ENCODE peak calls at places on chromosomes 1 and 21, in five cellular contexts. One of them, this sample, is unnamed.

GRCh38 chr1:9417695-9418094 is 121.6 kb upstream of the SLC25A33 start:
- DNase-seq in mesendoderm: no peak
- DNase-seq in lower lobe of right lung: no peak
- DNase-seq in PC-9: no peak
- DNase-seq in uterus: no peak
- DNase-seq in this sample: no peak

GRCh38 chr1:225137981-225138380 is 208.5 kb downstream of the DNAH14 start:
- DNase-seq in mesendoderm: peak
- DNase-seq in lower lobe of right lung: no peak
- DNase-seq in uterus: no peak
- DNase-seq in PC-9: no peak
- DNase-seq in this sample: no peak

GRCh38 chr1:165109013-165109412 is 247.5 kb downstream of the LMX1A start:
- DNase-seq in PC-9: no peak
- DNase-seq in mesendoderm: no peak
- DNase-seq in uterus: no peak
- DNase-seq in lower lobe of right lung: no peak
- DNase-seq in this sample: no peak

GRCh38 chr1:109948285-109948630 is 36.3 kb upstream of the AHCYL1 start:
- DNase-seq in uterus: no peak
- DNase-seq in PC-9: no peak
- DNase-seq in lower lobe of right lung: no peak
- DNase-seq in mesendoderm: no peak
- DNase-seq in this sample: no peak

GRCh38 chr21:31012133-31013089 is 25.9 kb downstream of the KRTAP19-8 start:
- DNase-seq in uterus: no peak
- DNase-seq in PC-9: no peak
- DNase-seq in mesendoderm: no peak
- DNase-seq in lower lobe of right lung: no peak
- DNase-seq in this sample: no peak

GRCh38 chr1:210654176-210654786 is 325.6 kb downstream of the HHAT start:
- DNase-seq in lower lobe of right lung: no peak
- DNase-seq in mesendoderm: no peak
- DNase-seq in PC-9: no peak
- DNase-seq in uterus: no peak
- DNase-seq in this sample: no peak

GRCh38 chr1:19074902-19075721 is 118.6 kb upstream of the IFFO2 start:
- DNase-seq in lower lobe of right lung: peak
- DNase-seq in PC-9: no peak
- DNase-seq in uterus: no peak
- DNase-seq in mesendoderm: no peak
- DNase-seq in this sample: peak

GRCh38 chr1:72623299-72623708 is 341.0 kb upstream of the NEGR1 start:
- DNase-seq in mesendoderm: peak
- DNase-seq in PC-9: peak
- DNase-seq in uterus: no peak
- DNase-seq in lower lobe of right lung: no peak
- DNase-seq in this sample: no peak

GRCh38 chr1:2050793-2051682 is 827 bp downstream of the PRKCZ start:
- DNase-seq in lower lobe of right lung: no peak
- DNase-seq in uterus: no peak
- DNase-seq in mesendoderm: peak
- DNase-seq in PC-9: no peak
- DNase-seq in this sample: peak

GRCh38 chr1:35930593-35931423 is at the start of gene AGO3:
- DNase-seq in mesendoderm: peak
- DNase-seq in uterus: peak
- DNase-seq in lower lobe of right lung: peak
- DNase-seq in PC-9: peak
- DNase-seq in this sample: peak

GRCh38 chr1:63087966-63088365 is 234.4 kb upstream of the FOXD3 start:
- DNase-seq in mesendoderm: peak
- DNase-seq in uterus: no peak
- DNase-seq in PC-9: no peak
- DNase-seq in lower lobe of right lung: no peak
- DNase-seq in this sample: no peak

GRCh38 chr1:2206813-2207488 is 12.4 kb upstream of the FAAP20 start:
- DNase-seq in mesendoderm: no peak
- DNase-seq in PC-9: no peak
- DNase-seq in lower lobe of right lung: no peak
- DNase-seq in uterus: no peak
- DNase-seq in this sample: no peak

GRCh38 chr21:31142600-31142999 is 104.3 kb upstream of the KRTAP19-8 start:
- DNase-seq in lower lobe of right lung: no peak
- DNase-seq in uterus: no peak
- DNase-seq in mesendoderm: peak
- DNase-seq in PC-9: no peak
- DNase-seq in this sample: no peak

GRCh38 chr1:53371121-53371666 is 43.3 kb upstream of the LRP8 start:
- DNase-seq in uterus: no peak
- DNase-seq in lower lobe of right lung: no peak
- DNase-seq in mesendoderm: peak
- DNase-seq in PC-9: no peak
- DNase-seq in this sample: peak

GRCh38 chr1:7560128-7560527 is 211.0 kb upstream of the VAMP3 start:
- DNase-seq in PC-9: no peak
- DNase-seq in mesendoderm: no peak
- DNase-seq in lower lobe of right lung: no peak
- DNase-seq in uterus: no peak
- DNase-seq in this sample: no peak

DNA sequence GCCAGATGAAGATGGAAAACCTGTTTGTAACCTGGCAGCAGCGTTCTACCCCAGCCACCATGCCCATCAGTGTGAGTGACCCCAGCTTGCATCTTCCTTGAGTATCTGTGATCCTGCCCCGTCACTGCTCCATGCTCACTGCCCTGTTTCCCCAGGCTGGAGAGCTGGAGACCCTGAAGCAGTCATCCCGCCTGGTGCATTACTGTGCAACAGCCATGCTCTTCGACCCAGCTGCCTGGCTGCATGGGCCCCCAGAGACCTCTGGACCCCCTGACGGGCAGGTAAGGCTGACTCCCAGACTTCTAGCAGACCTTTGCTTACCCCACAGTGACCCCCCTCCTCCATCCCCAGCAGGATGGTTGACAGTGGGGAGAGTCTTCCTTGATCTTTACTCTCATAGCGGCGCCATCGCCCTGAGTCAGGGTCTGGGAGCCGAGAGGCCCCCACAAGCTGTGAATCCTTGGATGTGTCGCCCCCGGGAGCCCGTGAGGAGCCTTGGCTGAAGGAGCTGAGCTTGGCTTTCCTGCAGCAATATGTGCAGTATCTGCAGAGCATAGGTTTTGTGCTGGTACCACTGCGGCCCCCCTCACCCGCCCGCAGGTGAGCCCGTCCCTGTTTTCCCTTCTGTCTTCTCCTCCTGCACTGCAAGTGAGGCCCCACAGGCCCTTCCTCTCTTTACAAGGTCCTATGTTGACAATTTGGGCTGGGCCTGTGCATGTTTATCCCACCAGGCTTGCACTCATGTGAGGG is 10.4 kb downstream of the HYI start:
- DNase-seq in lower lobe of right lung: no peak
- DNase-seq in mesendoderm: no peak
- DNase-seq in uterus: peak
- DNase-seq in PC-9: no peak
- DNase-seq in this sample: no peak
- H3K4me3 ChIP-seq in lower lobe of right lung: no peak
- H3K4me3 ChIP-seq in mesendoderm: no peak
- H3K4me3 ChIP-seq in uterus: no peak
- H3K4me3 ChIP-seq in PC-9: no peak
- H3K4me3 ChIP-seq in this sample: no peak

GRCh38 chr1:10509823-10510509 is 35.2 kb downstream of the PEX14 start:
- DNase-seq in lower lobe of right lung: no peak
- DNase-seq in mesendoderm: no peak
- DNase-seq in uterus: no peak
- DNase-seq in PC-9: no peak
- DNase-seq in this sample: no peak
- H3K4me3 ChIP-seq in lower lobe of right lung: no peak
- H3K4me3 ChIP-seq in mesendoderm: no peak
- H3K4me3 ChIP-seq in uterus: no peak
- H3K4me3 ChIP-seq in PC-9: no peak
- H3K4me3 ChIP-seq in this sample: no peak

GRCh38 chr1:22500058-22500457 is 48.4 kb downstream of the ZBTB40 start:
- DNase-seq in PC-9: no peak
- DNase-seq in uterus: no peak
- DNase-seq in mesendoderm: no peak
- DNase-seq in lower lobe of right lung: no peak
- DNase-seq in this sample: no peak
- H3K4me3 ChIP-seq in PC-9: no peak
- H3K4me3 ChIP-seq in uterus: no peak
- H3K4me3 ChIP-seq in mesendoderm: no peak
- H3K4me3 ChIP-seq in lower lobe of right lung: no peak
- H3K4me3 ChIP-seq in this sample: no peak

DNA sequence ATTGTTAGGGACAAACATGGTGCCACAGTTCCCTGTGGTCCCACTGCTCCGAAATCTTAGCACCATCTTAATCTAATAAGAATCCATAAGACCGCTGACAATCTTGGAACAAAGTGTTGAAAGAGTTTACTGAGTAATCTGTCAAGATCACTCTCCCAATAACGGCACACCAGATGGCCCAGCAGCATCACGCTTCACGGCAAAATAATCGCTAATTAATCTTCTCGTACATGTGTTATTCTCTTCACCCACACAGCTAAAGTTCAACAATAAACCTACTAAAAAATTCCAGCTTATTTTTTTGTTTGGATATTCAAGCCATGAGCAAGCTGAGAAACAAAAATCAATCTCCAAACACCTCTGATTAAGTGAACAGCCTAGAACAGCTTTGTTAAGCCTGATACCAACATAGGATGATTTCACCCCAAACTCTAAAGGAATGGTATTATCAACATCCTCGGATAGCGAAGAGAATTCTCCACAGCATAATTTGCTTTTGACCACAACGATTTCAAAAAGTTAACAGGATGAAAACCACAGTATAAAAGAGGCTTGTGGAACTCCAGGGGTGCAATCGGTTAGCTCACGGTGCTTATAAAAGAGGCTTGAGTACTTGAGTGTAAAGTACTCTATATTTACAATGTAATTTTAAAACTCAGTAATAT is 329.9 kb upstream of the GREM2 start:
- DNase-seq in PC-9: no peak
- DNase-seq in mesendoderm: no peak
- DNase-seq in lower lobe of right lung: no peak
- DNase-seq in uterus: no peak
- DNase-seq in this sample: no peak
- H3K4me3 ChIP-seq in PC-9: no peak
- H3K4me3 ChIP-seq in mesendoderm: no peak
- H3K4me3 ChIP-seq in lower lobe of right lung: no peak
- H3K4me3 ChIP-seq in uterus: no peak
- H3K4me3 ChIP-seq in this sample: no peak

GRCh38 chr1:21022279-21023040 is 154.2 kb downstream of the EIF4G3 start:
- DNase-seq in uterus: peak
- DNase-seq in PC-9: peak
- DNase-seq in mesendoderm: peak
- DNase-seq in lower lobe of right lung: no peak
- DNase-seq in this sample: no peak
- H3K4me3 ChIP-seq in uterus: peak
- H3K4me3 ChIP-seq in PC-9: peak
- H3K4me3 ChIP-seq in mesendoderm: no peak
- H3K4me3 ChIP-seq in lower lobe of right lung: peak
- H3K4me3 ChIP-seq in this sample: peak

DNA sequence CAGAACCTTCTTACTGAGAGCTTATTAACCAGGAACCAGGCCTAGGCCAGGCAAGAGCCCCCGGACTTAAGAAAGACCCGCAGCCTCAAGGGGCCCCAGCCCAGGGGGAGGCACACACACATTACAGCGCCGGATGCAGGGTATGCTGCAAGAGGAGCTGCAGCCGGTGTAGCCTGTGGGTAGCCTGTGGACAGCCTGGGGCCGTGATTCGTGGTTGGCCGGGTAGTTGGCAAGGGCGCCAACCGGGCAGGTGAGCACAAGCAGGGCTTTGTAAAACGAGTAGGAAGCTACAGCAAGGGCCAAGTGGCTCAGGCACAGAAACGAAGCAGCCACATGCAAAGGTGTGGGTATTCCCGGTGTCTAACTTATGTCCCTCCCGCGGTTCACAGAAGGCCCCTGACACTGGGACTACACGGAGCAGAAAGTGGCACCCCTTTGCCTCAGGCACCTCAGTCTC is 40.6 kb downstream of the KIAA1614 start:
- DNase-seq in uterus: no peak
- DNase-seq in mesendoderm: no peak
- DNase-seq in lower lobe of right lung: no peak
- DNase-seq in PC-9: peak
- DNase-seq in this sample: no peak
- H3K4me3 ChIP-seq in uterus: no peak
- H3K4me3 ChIP-seq in mesendoderm: no peak
- H3K4me3 ChIP-seq in lower lobe of right lung: peak
- H3K4me3 ChIP-seq in PC-9: no peak
- H3K4me3 ChIP-seq in this sample: peak

This sample was measured in left lung.